ENCODE peak calls at places on chromosomes 13 and 19, in nine cellular contexts. W, Y, Q, B, K, E, N, J and S are unnamed samples.

GRCh38 chr13:42041017-42041683 is 7.3 kb upstream of the DGKH start:
- DNase-seq in W (peak), Y (no peak), Q (peak), B (peak), K (peak), E (peak), N (no peak), J (no peak), S (peak)

GRCh38 chr19:1247747-1248453 is 483 bp upstream of the MIDN start:
- DNase-seq in W (peak), Y (no peak), Q (peak), B (peak), K (peak), E (no peak), N (no peak), J (no peak), S (peak)

GRCh38 chr13:27977476-27978300 is 8.6 kb upstream of the CDX2 start:
- DNase-seq in W (no peak), Y (no peak), Q (no peak), B (no peak), K (no peak), E (peak), N (no peak), J (no peak), S (no peak)

GRCh38 chr19:35723671-35724070 is 5.9 kb downstream of the KMT2B start:
- DNase-seq in W (no peak), Y (no peak), Q (no peak), B (no peak), K (no peak), E (no peak), N (no peak), J (no peak), S (no peak)

GRCh38 chr13:77979721-77980377 is 61.2 kb upstream of the EDNRB start:
- DNase-seq in W (no peak), Y (no peak), Q (peak), B (no peak), K (no peak), E (no peak), N (no peak), J (no peak), S (no peak)

GRCh38 chr19:32287811-32288227 is 57.6 kb upstream of the ZNF507 start:
- DNase-seq in W (no peak), Y (peak), Q (peak), B (peak), K (no peak), E (peak), N (no peak), J (no peak), S (no peak)

GRCh38 chr19:21256722-21257121 is 72.5 kb downstream of the ZNF708 start:
- DNase-seq in W (peak), Y (no peak), Q (peak), B (no peak), K (no peak), E (peak), N (no peak), J (no peak), S (no peak)

GRCh38 chr19:50772408-50773311 is 2.4 kb downstream of the GPR32 start:
- DNase-seq in W (peak), Y (no peak), Q (peak), B (peak), K (no peak), E (no peak), N (no peak), J (no peak), S (no peak)

GRCh38 chr19:4732680-4733114 is 9.1 kb upstream of the DPP9 start:
- DNase-seq in W (peak), Y (no peak), Q (peak), B (peak), K (peak), E (peak), N (peak), J (no peak), S (peak)

GRCh38 chr13:28657784-28658538 is 969 bp upstream of the POMP start:
- DNase-seq in W (peak), Y (no peak), Q (peak), B (peak), K (no peak), E (no peak), N (no peak), J (no peak), S (peak)

GRCh38 chr13:45393941-45394570 is 24.1 kb downstream of the SLC25A30 start:
- DNase-seq in W (peak), Y (no peak), Q (peak), B (peak), K (no peak), E (peak), N (no peak), J (peak), S (no peak)

GRCh38 chr13:31409678-31410356 is 210.0 kb downstream of the B3GLCT start:
- DNase-seq in W (peak), Y (no peak), Q (peak), B (no peak), K (no peak), E (no peak), N (no peak), J (no peak), S (no peak)

GRCh38 chr13:41588899-41589298 is 131.5 kb downstream of the RGCC start:
- DNase-seq in W (peak), Y (peak), Q (peak), B (no peak), K (no peak), E (no peak), N (no peak), J (no peak), S (no peak)

GRCh38 chr19:1038995-1039645 is 787 bp upstream of the ABCA7 start:
- DNase-seq in W (no peak), Y (no peak), Q (peak), B (peak), K (no peak), E (no peak), N (no peak), J (no peak), S (no peak)

GRCh38 chr13:95221991-95222732 is 79.1 kb downstream of the ABCC4 start:
- DNase-seq in W (no peak), Y (no peak), Q (no peak), B (no peak), K (no peak), E (no peak), N (no peak), J (no peak), S (no peak)

GRCh38 chr19:13748169-13748884 is 16.0 kb upstream of the MRI1 start:
- DNase-seq in W (peak), Y (no peak), Q (peak), B (peak), K (no peak), E (peak), N (no peak), J (no peak), S (no peak)

GRCh38 chr13:79995334-79995733 is 345.6 kb downstream of the SPRY2 start:
- DNase-seq in W (no peak), Y (no peak), Q (peak), B (no peak), K (no peak), E (no peak), N (no peak), J (peak), S (no peak)

GRCh38 chr19:1855040-1855827 is 7.0 kb upstream of the REXO1 start:
- DNase-seq in W (peak), Y (peak), Q (peak), B (peak), K (peak), E (no peak), N (no peak), J (peak), S (peak)

GRCh38 chr13:109476001-109476400 is 310.4 kb downstream of the IRS2 start:
- DNase-seq in W (no peak), Y (no peak), Q (no peak), B (no peak), K (no peak), E (no peak), N (no peak), J (no peak), S (no peak)

GRCh38 chr19:45099465-45100201 is 6.7 kb downstream of the PPP1R37 start:
- DNase-seq in W (no peak), Y (no peak), Q (no peak), B (no peak), K (no peak), E (no peak), N (no peak), J (no peak), S (no peak)

GRCh38 chr13:73898276-73898675 is 235.9 kb downstream of the KLF12 start:
- DNase-seq in W (no peak), Y (no peak), Q (peak), B (no peak), K (no peak), E (no peak), N (no peak), J (no peak), S (no peak)

GRCh38 chr19:16106121-16106520 is 5.6 kb upstream of the RAB8A start:
- DNase-seq in W (peak), Y (no peak), Q (peak), B (peak), K (no peak), E (no peak), N (no peak), J (no peak), S (no peak)

GRCh38 chr13:44967656-44968451 is 21.4 kb downstream of the NUFIP1 start:
- DNase-seq in W (no peak), Y (no peak), Q (peak), B (no peak), K (no peak), E (no peak), N (no peak), J (no peak), S (no peak)

GRCh38 chr13:39935155-39935554 is 279.7 kb downstream of the COG6 start:
- DNase-seq in W (no peak), Y (no peak), Q (no peak), B (peak), K (no peak), E (no peak), N (no peak), J (no peak), S (no peak)

GRCh38 chr19:42207767-42208259 is 9.7 kb downstream of the DEDD2 start:
- DNase-seq in W (peak), Y (no peak), Q (peak), B (no peak), K (peak), E (no peak), N (no peak), J (no peak), S (no peak)

GRCh38 chr13:113930711-113931637 is 42.9 kb downstream of the C13orf46 start:
- DNase-seq in W (peak), Y (no peak), Q (no peak), B (peak), K (peak), E (no peak), N (no peak), J (no peak), S (no peak)

GRCh38 chr13:24254151-24254810 is 55.1 kb upstream of the C1QTNF9 start:
- DNase-seq in W (peak), Y (no peak), Q (no peak), B (peak), K (peak), E (no peak), N (no peak), J (no peak), S (peak)

GRCh38 chr19:30036154-30037129 is 94.4 kb downstream of the URI1 start:
- DNase-seq in W (no peak), Y (no peak), Q (peak), B (no peak), K (no peak), E (no peak), N (no peak), J (no peak), S (no peak)

GRCh38 chr19:48934837-48935236 is 1.3 kb downstream of the DHDH start:
- DNase-seq in W (no peak), Y (no peak), Q (no peak), B (no peak), K (no peak), E (no peak), N (no peak), J (no peak), S (no peak)

GRCh38 chr13:76890036-76890435 is 3.8 kb upstream of the KCTD12 start:
- DNase-seq in W (no peak), Y (no peak), Q (peak), B (no peak), K (no peak), E (no peak), N (no peak), J (no peak), S (no peak)

GRCh38 chr19:13156968-13157882 is 7.0 kb downstream of the IER2 start:
- DNase-seq in W (peak), Y (no peak), Q (no peak), B (peak), K (no peak), E (no peak), N (no peak), J (no peak), S (peak)

GRCh38 chr19:13033819-13034611 is 38.7 kb downstream of the NFIX start:
- DNase-seq in W (peak), Y (no peak), Q (peak), B (peak), K (no peak), E (peak), N (no peak), J (no peak), S (peak)

GRCh38 chr19:21483589-21484170 is 21.7 kb upstream of the ZNF429 start:
- DNase-seq in W (no peak), Y (no peak), Q (peak), B (peak), K (peak), E (peak), N (peak), J (no peak), S (peak)

GRCh38 chr13:48586591-48587103 is 53.8 kb upstream of the RCBTB2 start:
- DNase-seq in W (no peak), Y (no peak), Q (no peak), B (peak), K (no peak), E (no peak), N (no peak), J (no peak), S (no peak)